ENCODE peak calls at places on chromosomes 13 and 19, in six cellular contexts. R is endothelial cell, T is uterus, V is foreskin fibroblast, E is GM20000, Z is dorsolateral prefrontal cortex. Y is an unnamed sample.

GRCh38 chr13:106533940-106534843 is 1.3 kb downstream of the EFNB2 start:
- DNase-seq in R (peak; percentile 24), T (peak; percentile 38), V (peak; percentile 88), E (peak; percentile 38), Z (no peak), Y (no peak)

GRCh38 chr13:47463726-47464125 is 537.3 kb downstream of the SUCLA2 start:
- DNase-seq in R (no peak), T (no peak), V (peak; percentile 42), E (no peak), Z (no peak), Y (no peak)

GRCh38 chr13:99662678-99663077 is 161.4 kb downstream of the TM9SF2 start:
- DNase-seq in R (no peak), T (no peak), V (no peak), E (no peak), Z (no peak), Y (no peak)

GRCh38 chr13:32019612-32020233 is 11.9 kb upstream of the FRY start:
- DNase-seq in R (peak; percentile 60), T (peak; percentile 62), V (peak; percentile 82), E (peak; percentile 71), Z (peak; percentile 63), Y (peak; percentile 46)

GRCh38 chr13:77218274-77218673 is 108.6 kb downstream of the MYCBP2 start:
- DNase-seq in R (no peak), T (no peak), V (no peak), E (no peak), Z (no peak), Y (no peak)

GRCh38 chr13:21458457-21458815 is 667 bp downstream of the ZDHHC20 start:
- DNase-seq in R (peak; percentile 28), T (peak; percentile 23), V (peak; percentile 27), E (peak; percentile 77), Z (no peak), Y (no peak)

GRCh38 chr19:16330368-16330801 is 5.8 kb downstream of the KLF2 start:
- DNase-seq in R (no peak), T (peak; percentile 75), V (peak; percentile 90), E (peak; percentile 81), Z (no peak), Y (no peak)

GRCh38 chr19:9917322-9917721 is 19.0 kb downstream of the OLFM2 start:
- DNase-seq in R (peak; percentile 44), T (peak; percentile 24), V (peak; percentile 76), E (no peak), Z (no peak), Y (no peak)

GRCh38 chr13:98657506-98658085 is 80.7 kb upstream of the STK24 start:
- DNase-seq in R (no peak), T (no peak), V (peak; percentile 42), E (no peak), Z (no peak), Y (no peak)

GRCh38 chr19:58157045-58157728 is 6.6 kb upstream of the ZNF329 start:
- DNase-seq in R (no peak), T (no peak), V (no peak), E (no peak), Z (no peak), Y (no peak)

GRCh38 chr13:90197722-90198121 is 1149.8 kb upstream of the MIR17HG start:
- DNase-seq in R (no peak), T (no peak), V (no peak), E (no peak), Z (no peak), Y (no peak)

GRCh38 chr13:113499936-113500335 is 9.4 kb upstream of the DCUN1D2 start:
- DNase-seq in R (no peak), T (no peak), V (peak; percentile 63), E (no peak), Z (no peak), Y (no peak)

GRCh38 chr19:33687761-33688656 is 66.3 kb downstream of the CHST8 start:
- DNase-seq in R (no peak), T (no peak), V (no peak), E (no peak), Z (peak; percentile 6), Y (no peak)

GRCh38 chr13:97757807-97758206 is 195.7 kb upstream of the IPO5 start:
- DNase-seq in R (no peak), T (no peak), V (no peak), E (no peak), Z (no peak), Y (no peak)

DNA sequence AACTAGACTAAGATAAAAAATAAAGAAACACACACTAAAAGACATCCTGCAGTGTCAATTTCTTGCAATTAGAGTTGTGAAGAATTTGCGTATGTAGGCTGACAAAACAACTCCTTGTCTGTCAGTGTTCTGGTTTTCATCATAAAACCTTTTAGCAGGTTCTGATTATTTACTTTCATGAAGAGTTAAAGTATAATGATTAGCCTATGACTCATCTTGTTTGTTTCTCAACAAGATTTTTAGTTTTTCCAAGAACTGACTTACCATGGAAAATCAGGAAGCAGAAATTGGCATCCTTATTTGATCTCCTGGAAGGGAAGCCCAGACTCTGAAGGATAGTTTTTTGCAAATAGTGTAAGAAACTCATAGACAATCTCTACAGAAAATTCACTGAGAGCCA is 848.7 kb upstream of the PCDH9 start:
- DNase-seq in R (no peak), T (no peak), V (no peak), E (no peak), Z (no peak), Y (no peak)
- TF ChIP-seq CTCF in R (no peak), T (no peak), V (no peak), E (no peak), Z (no peak), Y (no peak)

DNA sequence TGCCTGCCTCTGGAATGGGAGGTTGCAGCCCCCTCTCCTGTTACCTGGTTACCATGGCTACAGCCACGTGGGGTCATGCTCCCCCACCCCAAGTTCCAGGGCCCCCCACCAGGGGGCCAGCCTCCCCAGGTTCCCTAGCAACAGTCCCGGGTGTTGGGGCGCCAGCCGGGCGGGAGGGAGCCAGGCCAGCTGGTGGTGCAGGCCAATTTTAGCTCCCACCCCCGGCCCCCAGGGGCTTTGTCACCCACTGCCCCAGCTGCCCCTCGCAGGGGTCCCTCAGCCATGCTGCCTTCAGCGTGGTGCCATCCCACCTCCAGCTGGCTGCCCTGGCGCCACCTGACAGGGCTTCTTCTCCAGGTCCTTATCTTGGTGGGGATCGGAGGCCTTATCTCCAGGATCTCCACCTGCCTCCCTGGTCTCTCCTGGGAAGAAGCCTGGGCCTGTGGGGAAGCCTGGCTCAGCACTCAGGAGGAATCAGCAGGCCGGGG is 3.0 kb downstream of the MARK4 start:
- DNase-seq in R (no peak), T (no peak), V (no peak), E (no peak), Z (no peak), Y (no peak)
- TF ChIP-seq CTCF in R (peak; percentile 59), T (no peak), V (peak; percentile 28), E (no peak), Z (no peak), Y (peak; percentile 17)

DNA sequence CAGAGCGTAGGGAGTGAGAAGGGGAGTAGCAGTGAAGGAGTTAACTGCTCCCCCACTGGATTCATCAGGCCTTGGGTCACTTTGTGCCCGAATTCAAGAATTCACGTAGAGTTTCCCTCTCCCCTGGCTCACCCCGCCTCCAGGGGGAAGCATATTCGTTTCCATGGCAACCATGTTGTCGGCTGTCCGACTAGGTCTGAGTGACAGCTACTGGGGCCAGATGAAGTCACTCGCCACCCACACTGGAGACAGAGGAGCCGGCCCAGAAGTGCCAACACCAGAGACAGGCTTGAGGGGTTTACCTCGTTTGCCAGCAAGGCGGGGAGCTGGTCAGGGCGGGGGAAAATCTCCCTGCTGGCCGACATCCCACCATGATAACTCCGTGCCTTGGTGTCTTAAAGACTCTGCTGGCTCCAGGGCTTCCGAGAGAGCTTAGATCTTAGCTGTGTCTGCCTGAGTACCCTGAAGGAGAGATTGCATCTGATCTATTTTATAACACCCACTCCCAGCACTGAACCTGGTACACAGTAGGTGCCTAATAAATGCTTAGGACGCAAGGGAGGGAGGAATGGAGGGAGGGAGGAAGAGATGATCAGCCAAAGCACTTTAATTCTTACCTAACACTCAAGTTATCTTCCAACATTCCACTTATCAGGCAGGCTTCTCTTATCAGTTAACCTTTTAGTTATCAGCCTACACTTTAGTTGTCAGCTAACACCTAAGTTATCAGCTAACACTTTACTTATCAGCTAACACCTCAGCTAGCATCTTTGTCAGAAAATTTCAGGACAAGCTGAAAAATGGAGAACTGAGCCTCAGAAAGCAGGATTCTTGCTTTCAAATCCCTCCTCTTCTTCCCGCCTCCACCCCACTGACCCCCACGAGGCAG is 57.2 kb upstream of the ZNRF4 start:
- DNase-seq in R (peak; percentile 55), T (no peak), V (no peak), E (no peak), Z (no peak), Y (no peak)
- TF ChIP-seq CTCF in R (no peak), T (no peak), V (no peak), E (no peak), Z (no peak), Y (no peak)

GRCh38 chr19:1131718-1132552 is 28.1 kb downstream of the GPX4 start:
- DNase-seq in R (peak; percentile 72), T (peak; percentile 79), V (peak; percentile 97), E (peak; percentile 93), Z (peak; percentile 35), Y (peak; percentile 81)
- TF ChIP-seq CTCF in R (no peak), T (peak; percentile 30), V (peak; percentile 10), E (no peak), Z (no peak), Y (no peak)

GRCh38 chr19:3852614-3853254 is 16.1 kb downstream of the ZFR2 start:
- DNase-seq in R (no peak), T (no peak), V (peak; percentile 87), E (no peak), Z (no peak), Y (peak; percentile 7)
- TF ChIP-seq CTCF in R (no peak), T (no peak), V (no peak), E (peak; percentile 8), Z (no peak), Y (no peak)

DNA sequence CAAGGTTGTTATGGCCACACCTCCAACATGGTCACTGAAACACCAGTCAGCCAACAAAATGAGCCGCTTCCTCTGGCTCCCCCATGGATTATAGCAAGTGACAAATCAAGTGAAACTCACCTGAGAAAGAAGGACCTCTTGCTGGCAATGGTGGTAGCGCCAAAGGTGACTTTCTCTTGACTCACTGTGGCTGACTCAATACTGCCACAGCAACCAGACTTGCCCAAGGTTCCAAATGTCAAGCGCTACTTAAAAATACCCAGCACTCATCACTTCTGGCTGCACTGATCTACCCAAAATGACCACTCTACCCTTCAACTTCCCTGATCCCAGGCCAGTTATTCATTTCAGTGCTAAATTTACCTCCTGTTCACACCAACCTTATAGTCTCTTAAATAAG is 495.5 kb downstream of the FOXO1 start:
- DNase-seq in R (no peak), T (no peak), V (no peak), E (no peak), Z (no peak), Y (no peak)
- TF ChIP-seq CTCF in R (no peak), T (no peak), V (no peak), E (no peak), Z (no peak), Y (no peak)

DNA sequence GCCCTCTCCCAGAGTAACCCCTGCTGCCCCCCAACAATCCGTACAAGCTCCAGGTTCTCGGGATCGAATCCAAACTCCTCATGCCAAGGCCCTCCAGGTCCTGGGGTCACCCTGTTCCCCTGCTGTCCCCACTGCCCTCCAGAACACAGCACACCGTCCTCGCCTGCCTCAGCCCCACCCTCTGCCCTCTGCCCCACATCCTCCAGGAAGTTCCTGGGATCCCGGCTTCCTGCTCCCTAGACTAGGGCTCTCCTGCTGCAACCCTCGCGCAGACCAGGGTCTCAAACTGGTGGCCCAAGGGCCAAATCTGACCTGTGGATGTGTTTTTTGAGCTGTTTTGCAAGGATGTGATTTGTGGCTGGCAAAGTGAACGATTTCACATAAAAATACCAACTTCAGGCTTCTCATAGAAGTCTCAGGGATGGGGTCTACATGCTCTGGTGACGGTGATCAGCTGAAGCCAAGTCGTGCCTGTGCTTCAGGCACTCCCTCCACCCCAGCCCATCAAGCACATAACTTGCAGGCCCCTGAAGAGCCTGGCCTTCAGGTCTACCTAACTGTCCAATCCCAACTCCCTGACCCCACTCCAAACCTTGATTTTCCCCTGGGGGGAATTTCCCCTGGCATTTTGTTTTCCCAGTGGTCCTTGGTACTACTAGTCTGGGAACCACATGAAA is 1.8 kb downstream of the RABAC1 start:
- DNase-seq in R (no peak), T (no peak), V (no peak), E (no peak), Z (no peak), Y (no peak)
- TF ChIP-seq CTCF in R (no peak), T (no peak), V (no peak), E (no peak), Z (no peak), Y (no peak)